ENCODE peak calls at places on chromosomes 13 and 19, in four cellular contexts. O is GM12878, M is transverse colon, C is suprapubic skin. I is an unnamed sample.

GRCh38 chr19:343941-344624 is 513 bp downstream of the MIER2 start:
- DNase-seq in O (no peak), M (no peak), C (no peak), I (no peak)

GRCh38 chr13:99980201-99981114 is 1.1 kb upstream of the ZIC2 start:
- DNase-seq in O (no peak), M (peak; percentile 69), C (peak; percentile 77), I (no peak)

GRCh38 chr13:60226507-60226906 is 62.8 kb upstream of the DIAPH3 start:
- DNase-seq in O (no peak), M (peak; percentile 13), C (no peak), I (no peak)

GRCh38 chr19:1862424-1863307 is 713 bp downstream of the KLF16 start:
- DNase-seq in O (no peak), M (peak; percentile 60), C (no peak), I (no peak)

GRCh38 chr19:44848036-44848804 is 2.1 kb downstream of the NECTIN2 start:
- DNase-seq in O (no peak), M (no peak), C (no peak), I (no peak)

GRCh38 chr13:27171244-27171829 is at the start of gene USP12:
- DNase-seq in O (no peak), M (peak; percentile 32), C (peak; percentile 78), I (no peak)

GRCh38 chr19:9065457-9066014 is 21.3 kb upstream of the OR1M1 start:
- DNase-seq in O (no peak), M (no peak), C (no peak), I (no peak)

GRCh38 chr19:10158485-10158884 is 36.3 kb downstream of the DNMT1 start:
- DNase-seq in O (no peak), M (no peak), C (no peak), I (no peak)

GRCh38 chr13:102812616-102813287 is 13.8 kb downstream of the BIVM start:
- DNase-seq in O (no peak), M (no peak), C (no peak), I (no peak)

GRCh38 chr19:46404884-46405658 is 8.3 kb downstream of the CCDC8 start:
- DNase-seq in O (no peak), M (no peak), C (no peak), I (no peak)

GRCh38 chr19:4032436-4032835 is 24.9 kb downstream of the PIAS4 start:
- DNase-seq in O (no peak), M (no peak), C (no peak), I (no peak)

GRCh38 chr13:51523082-51523518 is 61.2 kb upstream of the WDFY2 start:
- DNase-seq in O (no peak), M (peak; percentile 12), C (no peak), I (no peak)

GRCh38 chr13:44030615-44031014 is 150.9 kb downstream of the LACC1 start:
- DNase-seq in O (no peak), M (no peak), C (no peak), I (no peak)

GRCh38 chr13:44035400-44035799 is 155.7 kb downstream of the LACC1 start:
- DNase-seq in O (no peak), M (no peak), C (no peak), I (no peak)

GRCh38 chr13:44032801-44033200 is 153.1 kb downstream of the LACC1 start:
- DNase-seq in O (no peak), M (no peak), C (no peak), I (no peak)

GRCh38 chr13:44026194-44026593 is 146.5 kb downstream of the LACC1 start:
- DNase-seq in O (no peak), M (no peak), C (no peak), I (no peak)

GRCh38 chr13:44031555-44031954 is 151.9 kb downstream of the LACC1 start:
- DNase-seq in O (no peak), M (no peak), C (no peak), I (no peak)
- TF ChIP-seq CTCF in O (no peak), M (no peak), C (no peak), I (no peak)

GRCh38 chr13:50519866-50520265 is 323.6 kb downstream of the DLEU7 start:
- DNase-seq in O (no peak), M (no peak), C (no peak), I (no peak)
- H3K4me1 ChIP-seq in O (no peaks in the 10 kb centered on the region), M (peaks cover 17% of the 10 kb centered on the region), C (peaks cover 38% of the 10 kb centered on the region), I (peaks cover 57% of the 10 kb centered on the region)

GRCh38 chr19:32971715-32972540 is at the start of the genes CEP89 and FAAP24:
- DNase-seq in O (peak; percentile 100), M (peak; percentile 99), C (peak; percentile 100), I (peak; percentile 100)
- TF ChIP-seq EP300 in O (no peak), M (no peak), C (no peak), I (no peak)

GRCh38 chr13:33945477-33945876 is 127.5 kb downstream of the RFC3 start:
- DNase-seq in O (no peak), M (no peak), C (no peak), I (no peak)
- TF ChIP-seq CTCF in O (no peak), M (no peak), C (no peak), I (no peak)

DNA sequence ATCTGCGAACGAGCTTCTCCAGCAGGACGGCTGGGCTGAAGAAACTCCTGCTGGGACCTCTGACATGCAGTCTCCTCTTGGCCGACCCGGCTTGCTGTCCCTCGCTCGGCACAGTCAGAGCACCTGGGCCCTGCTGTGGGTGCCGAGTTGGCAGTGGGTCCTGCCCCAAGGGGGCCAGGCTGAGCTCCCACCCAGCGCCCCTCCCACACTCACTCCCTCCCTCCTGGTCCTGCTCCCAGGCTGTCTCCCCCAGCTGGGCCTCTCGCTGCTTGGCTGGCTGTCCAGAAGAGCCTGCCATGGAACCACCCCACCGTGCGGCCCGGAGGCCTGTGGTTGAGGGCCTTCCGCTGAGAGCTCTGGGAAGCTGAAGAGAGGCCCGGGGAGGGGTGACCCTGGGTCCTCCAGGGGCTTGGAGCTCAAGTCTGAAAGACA is 6.0 kb downstream of the AKT2 start:
- DNase-seq in O (no peak), M (peak; percentile 26), C (no peak), I (no peak)
- H3K4me1 ChIP-seq in O (peaks cover 31% of the 10 kb centered on the region), M (peaks cover 64% of the 10 kb centered on the region), C (peaks cover 84% of the 10 kb centered on the region), I (peaks cover 91% of the 10 kb centered on the region)

DNA sequence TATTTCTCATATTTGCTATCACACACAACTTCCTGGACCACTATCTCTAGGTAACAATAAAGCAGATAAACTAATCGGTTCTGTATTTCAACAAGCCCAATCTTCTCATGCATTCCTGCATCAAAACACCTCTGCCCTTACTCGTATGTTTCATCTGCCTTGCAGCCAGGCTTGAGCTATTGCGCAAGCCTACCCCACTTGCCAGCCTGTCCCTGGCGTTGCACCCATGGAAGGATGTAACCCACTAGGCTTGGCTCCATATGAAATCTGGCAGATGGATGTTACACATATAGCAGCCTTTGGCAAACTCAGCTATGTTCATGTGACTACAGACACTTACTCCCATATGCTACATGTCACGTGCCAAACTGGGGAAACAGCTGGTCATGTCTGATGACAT is 11.9 kb upstream of the ZNF549 start:
- DNase-seq in O (no peak), M (no peak), C (no peak), I (no peak)
- TF ChIP-seq EP300 in O (no peak), M (no peak), C (no peak), I (no peak)

GRCh38 chr19:51346742-51347141 is 4.8 kb upstream of the VSIG10L start:
- DNase-seq in O (no peak), M (no peak), C (no peak), I (no peak)
- TF ChIP-seq CTCF in O (no peak), M (no peak), C (no peak), I (no peak)

GRCh38 chr19:55250262-55251036 is 8.4 kb downstream of the PPP6R1 start:
- DNase-seq in O (no peak), M (no peak), C (peak; percentile 76), I (no peak)
- H3K4me1 ChIP-seq in O (peaks cover 22% of the 10 kb centered on the region), M (peaks cover 24% of the 10 kb centered on the region), C (peaks cover 67% of the 10 kb centered on the region), I (peaks cover 59% of the 10 kb centered on the region)

GRCh38 chr13:64723735-64724134 is 2506.4 kb downstream of the PCDH9 start:
- DNase-seq in O (no peak), M (no peak), C (no peak), I (no peak)
- TF ChIP-seq EP300 in O (no peak), M (no peak), C (no peak), I (no peak)

I was measured in esophagus muscularis mucosa.